ENCODE peak calls at places on chromosomes 12 and 14, in nine cellular contexts. R, S, T, V, L, Q, O, J and M are unnamed samples.

GRCh38 chr12:96501139-96501741 is 11.9 kb downstream of the CFAP54 start:
- DNase-seq in J (peak; percentile 13), V (no peak), O (peak; percentile 56), Q (peak; percentile 61), R (peak; percentile 46), T (no peak), L (peak; percentile 31), S (peak; percentile 16), M (peak; percentile 45)

GRCh38 chr12:52236386-52237050 is 3.5 kb downstream of the KRT7 start:
- DNase-seq in T (peak; percentile 52), V (peak; percentile 2), Q (no peak), O (no peak), S (no peak), R (no peak), L (no peak), J (no peak), M (no peak)

GRCh38 chr12:46556105-46556559 is 183.6 kb upstream of the SLC38A2 start:
- DNase-seq in J (peak; percentile 21), T (no peak), L (no peak), S (no peak), V (no peak), O (no peak), R (no peak), Q (peak; percentile 99), M (no peak)

GRCh38 chr14:41285193-41285748 is 321.4 kb upstream of the LRFN5 start:
- DNase-seq in L (peak; percentile 14), T (no peak), J (peak; percentile 62), S (no peak), V (no peak), R (peak; percentile 26), O (no peak), Q (peak; percentile 1), M (peak; percentile 2)

GRCh38 chr14:22836301-22837058 is at the start of gene MMP14:
- DNase-seq in T (peak; percentile 96), J (peak; percentile 81), O (peak; percentile 79), Q (peak; percentile 89), S (no peak), R (peak; percentile 69), L (peak; percentile 81), V (no peak), M (no peak)

GRCh38 chr14:77000340-77001235 is 27.9 kb downstream of the IRF2BPL start:
- DNase-seq in O (no peak), T (no peak), L (peak; percentile 32), R (peak; percentile 42), S (no peak), Q (peak; percentile 79), J (no peak), V (no peak), M (no peak)

GRCh38 chr12:56766535-56766934 is 3.4 kb downstream of the HSD17B6 start:
- DNase-seq in S (no peak), L (peak; percentile 31), O (no peak), T (no peak), J (no peak), R (no peak), Q (no peak), V (peak; percentile 53), M (no peak)

GRCh38 chr12:47349770-47350408 is 270.1 kb upstream of the AMIGO2 start:
- DNase-seq in S (no peak), R (no peak), T (no peak), L (no peak), Q (peak; percentile 68), O (no peak), V (no peak), J (no peak), M (no peak)

GRCh38 chr12:94793191-94793595 is 142.8 kb upstream of the TMCC3 start:
- DNase-seq in T (no peak), V (no peak), R (no peak), S (no peak), L (no peak), O (no peak), J (no peak), Q (peak; percentile 4), M (no peak)

GRCh38 chr12:120979862-120980696 is 1.7 kb downstream of the HNF1A start:
- DNase-seq in Q (no peak), V (no peak), T (no peak), R (no peak), J (no peak), S (no peak), L (no peak), O (peak; percentile 68), M (no peak)
- TF ChIP-seq POLR2A in Q (no peak), V (no peak), T (no peak), R (no peak), J (no peak), S (no peak), L (no peak), O (no peak), M (no peak)

GRCh38 chr12:6612652-6613014 is 5.5 kb upstream of the CHD4 start:
- DNase-seq in T (no peak), V (no peak), J (no peak), S (no peak), L (no peak), R (no peak), O (no peak), Q (no peak), M (no peak)

GRCh38 chr12:6614513-6615177 is 7.5 kb upstream of the CHD4 start:
- DNase-seq in J (no peak), Q (no peak), R (no peak), T (no peak), L (no peak), V (no peak), O (no peak), S (no peak), M (no peak)

GRCh38 chr12:6613015-6613775 is 6.0 kb upstream of the CHD4 start:
- DNase-seq in T (peak; percentile 92), R (peak; percentile 79), Q (peak; percentile 72), L (peak; percentile 71), V (no peak), J (peak; percentile 51), S (no peak), O (peak; percentile 86), M (peak; percentile 90)

GRCh38 chr12:6612247-6612646 is 5.1 kb upstream of the CHD4 start:
- DNase-seq in J (no peak), V (no peak), S (no peak), T (no peak), Q (no peak), O (no peak), R (no peak), L (no peak), M (no peak)

DNA sequence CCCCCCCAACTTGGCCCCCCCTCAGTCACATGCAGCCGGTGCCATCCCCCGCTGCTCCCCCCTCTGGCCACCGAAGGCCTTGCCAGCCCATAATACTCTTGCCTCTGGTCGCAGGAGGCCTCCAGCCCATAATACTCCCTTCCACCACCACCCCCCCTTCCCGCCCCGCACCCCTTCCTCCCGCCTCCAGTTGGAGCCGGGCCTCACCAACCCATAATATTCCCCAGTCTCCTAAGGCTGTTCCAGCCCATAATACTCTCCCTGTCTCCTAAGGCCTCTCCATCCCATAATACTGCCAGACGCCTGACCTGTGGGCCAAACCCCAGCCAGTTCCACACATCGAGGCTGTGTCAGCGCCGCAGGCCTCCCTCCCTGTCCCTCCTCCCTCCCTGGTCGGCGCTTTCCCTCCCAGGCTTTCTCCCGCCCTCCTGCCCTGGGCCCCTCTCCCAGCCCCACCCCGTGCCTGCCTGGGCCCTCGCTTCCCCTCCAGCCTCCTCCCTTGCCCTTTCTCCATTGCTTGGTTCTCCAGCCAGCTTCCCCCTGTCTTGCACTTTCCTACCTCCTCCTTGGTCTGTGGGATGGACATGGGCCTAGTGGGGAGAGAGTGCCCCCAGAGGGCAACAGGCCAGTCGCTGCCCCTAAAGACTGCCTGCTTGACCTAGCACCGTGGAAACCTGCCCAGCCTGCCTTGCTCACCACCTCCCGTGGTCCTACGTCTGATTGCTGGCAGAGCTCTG is 6.8 kb upstream of the CHD4 start:
- DNase-seq in V (no peak), O (peak; percentile 90), Q (peak; percentile 99), R (peak; percentile 90), L (peak; percentile 94), J (peak; percentile 96), T (peak; percentile 98), S (peak; percentile 81), M (peak; percentile 97)
- TF ChIP-seq POLR2A in V (no peak), O (peak; percentile 60), Q (no peak), R (no peak), L (peak; percentile 55), J (peak; percentile 58), T (no peak), S (peak; percentile 12), M (no peak)

GRCh38 chr14:105180598-105181528 is at the start of gene NUDT14:
- DNase-seq in J (peak; percentile 82), T (peak; percentile 94), R (peak; percentile 93), O (peak; percentile 93), V (peak; percentile 99), L (peak; percentile 86), S (peak; percentile 15), Q (peak; percentile 25), M (peak; percentile 79)
- TF ChIP-seq POLR2A in J (no peak), T (no peak), R (no peak), O (no peak), V (no peak), L (no peak), S (peak; percentile 18), Q (no peak), M (no peak)

DNA sequence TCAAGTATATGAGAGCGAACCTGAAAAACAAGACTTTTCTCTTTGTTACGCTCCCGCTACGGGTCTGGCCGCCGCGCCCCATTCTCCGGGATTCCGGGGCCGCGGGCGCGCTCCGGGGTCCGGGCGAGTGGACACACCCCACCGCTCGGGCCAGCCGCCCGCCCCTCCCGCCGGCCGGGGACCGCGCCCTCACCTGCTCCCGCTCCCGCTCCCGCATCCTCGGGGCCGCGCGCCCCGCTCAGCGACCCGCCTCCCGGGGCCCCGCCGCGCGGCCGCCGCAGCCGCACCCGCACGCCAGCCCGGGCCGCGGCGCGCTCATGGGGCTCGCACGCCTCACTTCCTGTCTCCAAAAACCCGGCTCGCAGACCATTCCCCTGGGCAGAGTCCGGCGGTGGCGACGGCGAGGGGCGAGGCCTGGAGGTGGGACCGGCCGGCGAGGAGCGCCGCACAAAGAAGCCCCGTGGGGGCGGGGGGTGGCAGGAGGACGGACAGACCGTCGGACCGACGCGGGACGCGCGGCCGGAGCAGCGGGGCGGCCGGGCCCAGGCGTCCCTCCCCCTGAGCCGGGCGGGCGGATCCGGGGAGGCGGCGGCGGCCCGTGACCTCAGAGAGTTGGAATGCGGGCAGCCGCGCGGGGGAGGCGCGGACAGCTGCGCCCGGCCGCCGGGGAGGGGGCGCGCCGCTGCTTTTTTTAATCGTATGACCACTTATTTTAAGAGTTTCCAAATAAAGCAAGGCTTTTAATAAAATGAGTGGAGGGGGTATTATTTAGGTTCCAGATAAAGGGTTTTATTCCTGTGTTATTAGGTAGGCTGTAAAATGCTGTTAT is at the start of gene PTPN21:
- DNase-seq in V (peak; percentile 42), L (peak; percentile 77), R (peak; percentile 76), T (peak; percentile 95), O (peak; percentile 84), Q (peak; percentile 64), S (no peak), J (peak; percentile 77), M (peak; percentile 61)
- TF ChIP-seq POLR2A in V (no peak), L (peak; percentile 69), R (no peak), T (no peak), O (peak; percentile 55), Q (peak; percentile 73), S (peak; percentile 45), J (peak; percentile 73), M (no peak)

GRCh38 chr12:132687211-132688164 is at the start of the genes POLE and PXMP2:
- DNase-seq in S (peak; percentile 74), O (peak; percentile 97), Q (peak; percentile 91), J (peak; percentile 98), R (peak; percentile 98), L (peak; percentile 97), V (peak; percentile 99), T (peak; percentile 99), M (peak; percentile 95)
- TF ChIP-seq POLR2A in S (peak; percentile 29), O (peak; percentile 33), Q (peak; percentile 76), J (peak; percentile 59), R (no peak), L (peak; percentile 38), V (peak; percentile 56), T (no peak), M (peak; percentile 80)

GRCh38 chr12:27966870-27967269 is 5.7 kb downstream of the PTHLH start:
- DNase-seq in T (no peak), R (no peak), O (no peak), S (no peak), L (no peak), J (no peak), Q (peak; percentile 99), V (no peak), M (peak; percentile 65)
- TF ChIP-seq POLR2A in T (no peak), R (no peak), O (no peak), S (no peak), L (no peak), J (no peak), Q (peak; percentile 20), V (no peak), M (no peak)